ENCODE peak calls at places on chromosomes 2 and 18, in nine cellular contexts. One of them, this sample, is unnamed.

GRCh38 chr2:232419245-232420072 is 12.8 kb downstream of the ALPG start:
- DNase-seq in GOT3: no peak
- DNase-seq in MM.1S: no peak
- DNase-seq in 8988T: no peak
- DNase-seq in D341Med: peak
- DNase-seq in activated CD4-positive, alpha-beta T cell treated with anti-CD3 and anti-CD28 coated beads, Interleukin-2, amount 50 U/mL, for 24 hours: no peak
- DNase-seq in gastrocnemius medialis: no peak
- DNase-seq in coronary artery: no peak
- DNase-seq in Ammon's horn: no peak
- DNase-seq in this sample: no peak

GRCh38 chr2:241081643-241082337 is 20.3 kb downstream of the MTERF4 start:
- DNase-seq in MM.1S: no peak
- DNase-seq in 8988T: no peak
- DNase-seq in coronary artery: peak
- DNase-seq in D341Med: no peak
- DNase-seq in GOT3: no peak
- DNase-seq in gastrocnemius medialis: no peak
- DNase-seq in Ammon's horn: no peak
- DNase-seq in activated CD4-positive, alpha-beta T cell treated with anti-CD3 and anti-CD28 coated beads, Interleukin-2, amount 50 U/mL, for 24 hours: no peak
- DNase-seq in this sample: peak

GRCh38 chr2:184598313-184599053 is at the start of gene ZNF804A:
- DNase-seq in activated CD4-positive, alpha-beta T cell treated with anti-CD3 and anti-CD28 coated beads, Interleukin-2, amount 50 U/mL, for 24 hours: no peak
- DNase-seq in coronary artery: peak
- DNase-seq in MM.1S: peak
- DNase-seq in gastrocnemius medialis: peak
- DNase-seq in D341Med: peak
- DNase-seq in 8988T: no peak
- DNase-seq in Ammon's horn: peak
- DNase-seq in GOT3: peak
- DNase-seq in this sample: peak

GRCh38 chr2:207051345-207051959 is 112.1 kb downstream of the CPO start:
- DNase-seq in D341Med: no peak
- DNase-seq in GOT3: no peak
- DNase-seq in MM.1S: no peak
- DNase-seq in Ammon's horn: no peak
- DNase-seq in coronary artery: no peak
- DNase-seq in 8988T: no peak
- DNase-seq in gastrocnemius medialis: no peak
- DNase-seq in activated CD4-positive, alpha-beta T cell treated with anti-CD3 and anti-CD28 coated beads, Interleukin-2, amount 50 U/mL, for 24 hours: no peak
- DNase-seq in this sample: no peak

GRCh38 chr2:176455865-176456291 is 186.6 kb downstream of the MTX2 start:
- DNase-seq in MM.1S: no peak
- DNase-seq in 8988T: no peak
- DNase-seq in D341Med: no peak
- DNase-seq in gastrocnemius medialis: peak
- DNase-seq in activated CD4-positive, alpha-beta T cell treated with anti-CD3 and anti-CD28 coated beads, Interleukin-2, amount 50 U/mL, for 24 hours: no peak
- DNase-seq in coronary artery: no peak
- DNase-seq in GOT3: no peak
- DNase-seq in Ammon's horn: peak
- DNase-seq in this sample: no peak

GRCh38 chr2:16323551-16324543 is 341.8 kb downstream of the CYRIA start:
- DNase-seq in D341Med: no peak
- DNase-seq in GOT3: no peak
- DNase-seq in Ammon's horn: no peak
- DNase-seq in activated CD4-positive, alpha-beta T cell treated with anti-CD3 and anti-CD28 coated beads, Interleukin-2, amount 50 U/mL, for 24 hours: no peak
- DNase-seq in MM.1S: no peak
- DNase-seq in gastrocnemius medialis: no peak
- DNase-seq in 8988T: no peak
- DNase-seq in coronary artery: no peak
- DNase-seq in this sample: no peak

GRCh38 chr18:36640005-36640952 is 188.5 kb downstream of the TPGS2 start:
- DNase-seq in Ammon's horn: no peak
- DNase-seq in 8988T: no peak
- DNase-seq in MM.1S: no peak
- DNase-seq in coronary artery: no peak
- DNase-seq in activated CD4-positive, alpha-beta T cell treated with anti-CD3 and anti-CD28 coated beads, Interleukin-2, amount 50 U/mL, for 24 hours: no peak
- DNase-seq in D341Med: no peak
- DNase-seq in gastrocnemius medialis: no peak
- DNase-seq in GOT3: no peak
- DNase-seq in this sample: no peak

GRCh38 chr2:71282493-71282892 is 49.1 kb upstream of the ZNF638 start:
- DNase-seq in activated CD4-positive, alpha-beta T cell treated with anti-CD3 and anti-CD28 coated beads, Interleukin-2, amount 50 U/mL, for 24 hours: no peak
- DNase-seq in GOT3: no peak
- DNase-seq in gastrocnemius medialis: no peak
- DNase-seq in Ammon's horn: peak
- DNase-seq in coronary artery: no peak
- DNase-seq in 8988T: no peak
- DNase-seq in D341Med: no peak
- DNase-seq in MM.1S: peak
- DNase-seq in this sample: peak

GRCh38 chr2:133606616-133607015 is 38.4 kb upstream of the NCKAP5 start:
- DNase-seq in activated CD4-positive, alpha-beta T cell treated with anti-CD3 and anti-CD28 coated beads, Interleukin-2, amount 50 U/mL, for 24 hours: no peak
- DNase-seq in Ammon's horn: no peak
- DNase-seq in D341Med: no peak
- DNase-seq in gastrocnemius medialis: no peak
- DNase-seq in MM.1S: no peak
- DNase-seq in coronary artery: no peak
- DNase-seq in 8988T: no peak
- DNase-seq in GOT3: no peak
- DNase-seq in this sample: no peak

GRCh38 chr18:45121146-45121545 is 440.5 kb downstream of the SETBP1 start:
- DNase-seq in D341Med: no peak
- DNase-seq in GOT3: no peak
- DNase-seq in Ammon's horn: peak
- DNase-seq in MM.1S: no peak
- DNase-seq in gastrocnemius medialis: no peak
- DNase-seq in coronary artery: no peak
- DNase-seq in activated CD4-positive, alpha-beta T cell treated with anti-CD3 and anti-CD28 coated beads, Interleukin-2, amount 50 U/mL, for 24 hours: no peak
- DNase-seq in 8988T: no peak
- DNase-seq in this sample: no peak

GRCh38 chr2:47008381-47009280 is 93.0 kb upstream of the MCFD2 start:
- DNase-seq in coronary artery: peak
- DNase-seq in Ammon's horn: peak
- DNase-seq in 8988T: no peak
- DNase-seq in activated CD4-positive, alpha-beta T cell treated with anti-CD3 and anti-CD28 coated beads, Interleukin-2, amount 50 U/mL, for 24 hours: no peak
- DNase-seq in D341Med: no peak
- DNase-seq in MM.1S: no peak
- DNase-seq in gastrocnemius medialis: no peak
- DNase-seq in GOT3: no peak
- DNase-seq in this sample: peak

GRCh38 chr2:158619496-158619895 is 162.7 kb downstream of the PKP4 start:
- DNase-seq in D341Med: no peak
- DNase-seq in 8988T: no peak
- DNase-seq in coronary artery: no peak
- DNase-seq in gastrocnemius medialis: no peak
- DNase-seq in MM.1S: peak
- DNase-seq in activated CD4-positive, alpha-beta T cell treated with anti-CD3 and anti-CD28 coated beads, Interleukin-2, amount 50 U/mL, for 24 hours: no peak
- DNase-seq in Ammon's horn: no peak
- DNase-seq in GOT3: no peak
- DNase-seq in this sample: no peak

GRCh38 chr2:212181646-212182045 is 357.0 kb downstream of the ERBB4 start:
- DNase-seq in gastrocnemius medialis: no peak
- DNase-seq in MM.1S: no peak
- DNase-seq in Ammon's horn: no peak
- DNase-seq in coronary artery: no peak
- DNase-seq in activated CD4-positive, alpha-beta T cell treated with anti-CD3 and anti-CD28 coated beads, Interleukin-2, amount 50 U/mL, for 24 hours: no peak
- DNase-seq in 8988T: no peak
- DNase-seq in GOT3: no peak
- DNase-seq in D341Med: no peak
- DNase-seq in this sample: no peak

GRCh38 chr18:45228989-45229388 is 386.3 kb upstream of the SLC14A2 start:
- DNase-seq in MM.1S: no peak
- DNase-seq in coronary artery: no peak
- DNase-seq in gastrocnemius medialis: no peak
- DNase-seq in Ammon's horn: no peak
- DNase-seq in 8988T: no peak
- DNase-seq in D341Med: no peak
- DNase-seq in GOT3: no peak
- DNase-seq in activated CD4-positive, alpha-beta T cell treated with anti-CD3 and anti-CD28 coated beads, Interleukin-2, amount 50 U/mL, for 24 hours: no peak
- DNase-seq in this sample: no peak

This sample was measured in G401.